ENCODE peak calls at places on chromosomes 2 and 18, in six cellular contexts. B is CD4-positive, alpha-beta T cell; R is amniotic epithelial cell; J is NT2/D1; U is AG04449; O is foreskin melanocyte. A is an unnamed sample.

GRCh38 chr2:32627441-32627900 is 379 bp upstream of the TTC27 start:
- DNase-seq in R (peak; percentile 56), J (peak; percentile 48), B (no peak), U (no peak), O (no peak), A (no peak)

GRCh38 chr2:55763721-55764120 is 70.1 kb upstream of the PNPT1 start:
- DNase-seq in R (peak; percentile 94), O (no peak), J (no peak), B (no peak), U (no peak), A (no peak)

GRCh38 chr18:20966795-20967194 is 144.8 kb downstream of the ROCK1 start:
- DNase-seq in B (no peak), R (no peak), U (no peak), O (no peak), J (no peak), A (no peak)

GRCh38 chr2:187486241-187486640 is 38.2 kb upstream of the CALCRL start:
- DNase-seq in O (no peak), B (no peak), J (no peak), R (no peak), U (no peak), A (no peak)

GRCh38 chr2:110853516-110853915 is 121.1 kb downstream of the ACOXL start:
- DNase-seq in R (peak; percentile 13), U (no peak), O (no peak), B (peak; percentile 26), J (no peak), A (peak; percentile 24)

GRCh38 chr2:14616342-14616741 is 16.2 kb upstream of the LRATD1 start:
- DNase-seq in B (no peak), R (no peak), O (no peak), J (no peak), U (no peak), A (no peak)

GRCh38 chr2:167509585-167509984 is 621.3 kb downstream of the XIRP2 start:
- DNase-seq in J (peak; percentile 70), B (no peak), O (no peak), R (peak; percentile 87), U (no peak), A (no peak)

GRCh38 chr2:19320813-19321212 is 37.6 kb downstream of the OSR1 start:
- DNase-seq in O (no peak), J (no peak), B (no peak), U (no peak), R (no peak), A (no peak)

GRCh38 chr2:160913323-160913722 is 246.9 kb upstream of the TANK start:
- DNase-seq in J (no peak), B (no peak), O (no peak), R (no peak), U (no peak), A (no peak)

GRCh38 chr2:203637819-203638167 is 68.6 kb upstream of the CD28 start:
- DNase-seq in U (no peak), J (no peak), O (no peak), R (no peak), B (no peak), A (no peak)

GRCh38 chr2:110847651-110848050 is 115.3 kb downstream of the ACOXL start:
- DNase-seq in B (no peak), O (no peak), R (no peak), U (no peak), J (no peak), A (no peak)

GRCh38 chr18:8685141-8685913 is 20.0 kb upstream of the MTCL1 start:
- DNase-seq in U (no peak), O (peak; percentile 70), J (no peak), B (no peak), R (no peak), A (no peak)

GRCh38 chr18:69590150-69590549 is 189.5 kb downstream of the DOK6 start:
- DNase-seq in B (no peak), J (no peak), R (peak; percentile 76), O (no peak), U (no peak), A (no peak)

GRCh38 chr2:98608962-98609604 is 694 bp downstream of the UNC50 start:
- DNase-seq in R (peak; percentile 47), J (no peak), U (no peak), B (no peak), O (peak; percentile 27), A (no peak)

GRCh38 chr2:238776003-238776640 is 71.8 kb upstream of the TWIST2 start:
- DNase-seq in R (no peak), O (no peak), B (no peak), U (no peak), J (no peak), A (no peak)

GRCh38 chr2:20624884-20625485 is 25.9 kb downstream of the HS1BP3 start:
- DNase-seq in B (no peak), O (no peak), U (no peak), J (no peak), R (no peak), A (no peak)

GRCh38 chr2:104412384-104412783 is 441.5 kb upstream of the POU3F3 start:
- DNase-seq in R (no peak), O (peak; percentile 13), B (no peak), U (no peak), J (peak; percentile 40), A (no peak)

GRCh38 chr18:37729715-37730114 is 164.1 kb upstream of the CELF4 start:
- DNase-seq in U (no peak), B (no peak), J (no peak), R (no peak), O (no peak), A (no peak)

GRCh38 chr2:173903611-173904394 is 61.4 kb downstream of the SP3 start:
- DNase-seq in B (no peak), R (peak; percentile 26), U (no peak), J (no peak), O (no peak), A (no peak)

GRCh38 chr2:43707255-43707654 is 31.0 kb upstream of the C1GALT1C1L start:
- DNase-seq in J (no peak), O (no peak), B (no peak), U (no peak), R (peak; percentile 61), A (no peak)